ENCODE peak calls at places on chromosome 18, in eight cellular contexts. One of them, this sample, is unnamed.

GRCh38 chr18:31977270-31977872 is 34.4 kb upstream of the TRAPPC8 start:
- DNase-seq in breast epithelium: no peak
- DNase-seq in HepG2: peak; percentile 68
- DNase-seq in sigmoid colon: no peak
- DNase-seq in heart right ventricle: peak; percentile 58
- DNase-seq in DND-41: peak; percentile 27
- DNase-seq in colonic mucosa: peak; percentile 33
- DNase-seq in ovary: peak; percentile 41
- DNase-seq in this sample: no peak

GRCh38 chr18:21293479-21293878 is 51.4 kb downstream of the GREB1L start:
- DNase-seq in breast epithelium: no peak
- DNase-seq in HepG2: no peak
- DNase-seq in sigmoid colon: no peak
- DNase-seq in heart right ventricle: no peak
- DNase-seq in DND-41: no peak
- DNase-seq in colonic mucosa: no peak
- DNase-seq in ovary: no peak
- DNase-seq in this sample: no peak

GRCh38 chr18:21314721-21315120 is 72.7 kb downstream of the GREB1L start:
- DNase-seq in breast epithelium: no peak
- DNase-seq in HepG2: no peak
- DNase-seq in sigmoid colon: no peak
- DNase-seq in heart right ventricle: no peak
- DNase-seq in DND-41: no peak
- DNase-seq in colonic mucosa: no peak
- DNase-seq in ovary: no peak
- DNase-seq in this sample: no peak

GRCh38 chr18:64663086-64663485 is 514.2 kb upstream of the LINC00305 start:
- DNase-seq in breast epithelium: no peak
- DNase-seq in HepG2: no peak
- DNase-seq in sigmoid colon: no peak
- DNase-seq in heart right ventricle: no peak
- DNase-seq in DND-41: no peak
- DNase-seq in colonic mucosa: no peak
- DNase-seq in ovary: no peak
- DNase-seq in this sample: no peak

GRCh38 chr18:52228158-52228557 is 111.8 kb upstream of the DCC start:
- DNase-seq in breast epithelium: no peak
- DNase-seq in HepG2: no peak
- DNase-seq in sigmoid colon: no peak
- DNase-seq in heart right ventricle: no peak
- DNase-seq in DND-41: no peak
- DNase-seq in colonic mucosa: no peak
- DNase-seq in ovary: no peak
- DNase-seq in this sample: no peak

GRCh38 chr18:59707306-59707705 is 10.1 kb upstream of the CCBE1 start:
- DNase-seq in breast epithelium: no peak
- DNase-seq in HepG2: no peak
- DNase-seq in sigmoid colon: no peak
- DNase-seq in heart right ventricle: no peak
- DNase-seq in DND-41: peak; percentile 53
- DNase-seq in colonic mucosa: no peak
- DNase-seq in ovary: no peak
- DNase-seq in this sample: no peak

GRCh38 chr18:50830544-50830943 is 10.7 kb upstream of the MRO start:
- DNase-seq in breast epithelium: no peak
- DNase-seq in HepG2: no peak
- DNase-seq in sigmoid colon: no peak
- DNase-seq in heart right ventricle: no peak
- DNase-seq in DND-41: no peak
- DNase-seq in colonic mucosa: no peak
- DNase-seq in ovary: no peak
- DNase-seq in this sample: no peak

GRCh38 chr18:56770873-56771272 is 119.7 kb downstream of the WDR7 start:
- DNase-seq in breast epithelium: no peak
- DNase-seq in HepG2: no peak
- DNase-seq in sigmoid colon: no peak
- DNase-seq in heart right ventricle: no peak
- DNase-seq in DND-41: no peak
- DNase-seq in colonic mucosa: no peak
- DNase-seq in ovary: no peak
- DNase-seq in this sample: no peak

GRCh38 chr18:22211660-22212059 is 42.3 kb downstream of the GATA6 start:
- DNase-seq in breast epithelium: no peak
- DNase-seq in HepG2: no peak
- DNase-seq in sigmoid colon: no peak
- DNase-seq in heart right ventricle: no peak
- DNase-seq in DND-41: no peak
- DNase-seq in colonic mucosa: no peak
- DNase-seq in ovary: no peak
- DNase-seq in this sample: no peak

GRCh38 chr18:58668897-58669296 is 2.4 kb upstream of the MALT1 start:
- DNase-seq in breast epithelium: no peak
- DNase-seq in HepG2: peak; percentile 79
- DNase-seq in sigmoid colon: no peak
- DNase-seq in heart right ventricle: no peak
- DNase-seq in DND-41: no peak
- DNase-seq in colonic mucosa: no peak
- DNase-seq in ovary: no peak
- DNase-seq in this sample: no peak

GRCh38 chr18:39051013-39051412 is 1485.4 kb upstream of the CELF4 start:
- DNase-seq in breast epithelium: no peak
- DNase-seq in HepG2: no peak
- DNase-seq in sigmoid colon: no peak
- DNase-seq in heart right ventricle: no peak
- DNase-seq in DND-41: no peak
- DNase-seq in colonic mucosa: no peak
- DNase-seq in ovary: no peak
- DNase-seq in this sample: no peak

GRCh38 chr18:58860747-58861224 is 3.9 kb upstream of the ZNF532 start:
- DNase-seq in breast epithelium: no peak
- DNase-seq in HepG2: no peak
- DNase-seq in sigmoid colon: no peak
- DNase-seq in heart right ventricle: no peak
- DNase-seq in DND-41: no peak
- DNase-seq in colonic mucosa: no peak
- DNase-seq in ovary: no peak
- DNase-seq in this sample: no peak

DNA sequence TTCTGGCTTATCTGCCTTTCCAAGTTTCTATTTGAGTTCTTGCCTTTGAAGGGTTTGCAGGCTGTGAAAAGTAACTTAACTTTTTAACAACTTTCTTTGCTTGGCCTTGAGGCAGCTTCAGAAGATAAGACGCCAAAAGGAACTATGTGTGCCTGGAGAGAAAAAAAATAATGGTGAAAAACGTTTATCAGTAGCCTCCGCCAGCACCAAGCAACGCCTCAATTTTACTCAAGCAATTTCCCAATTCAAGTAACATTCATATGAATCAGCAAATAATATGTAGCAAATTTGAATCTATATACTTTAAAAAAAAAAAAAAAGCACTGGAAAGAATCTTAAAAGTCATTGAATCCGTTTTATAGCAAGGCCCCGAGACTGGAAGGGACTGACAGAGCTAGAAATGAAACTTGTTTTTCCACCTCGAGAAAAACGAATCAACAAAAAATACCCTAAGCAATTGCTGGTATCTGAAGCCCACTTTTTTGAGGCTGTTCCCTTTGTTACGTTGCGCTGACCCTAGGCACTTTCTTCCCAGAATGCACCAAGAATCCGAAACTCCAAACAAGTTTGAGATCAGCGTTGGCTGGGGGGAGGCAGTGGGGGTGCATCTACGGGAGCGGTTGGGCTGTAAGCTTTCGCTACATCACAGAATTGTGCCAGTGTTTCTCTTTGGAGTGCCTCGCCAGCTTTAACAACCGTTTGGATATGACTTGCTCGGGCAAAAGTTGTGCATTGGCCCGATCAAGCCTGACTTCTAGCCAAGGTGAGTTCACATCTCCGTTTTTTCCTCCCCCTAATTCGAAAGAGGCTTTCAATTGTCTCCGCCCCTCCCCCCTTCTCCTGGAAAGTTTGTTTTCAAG is 2.7 kb upstream of the TGIF1 start:
- DNase-seq in breast epithelium: peak; percentile 54
- DNase-seq in HepG2: no peak
- DNase-seq in sigmoid colon: peak; percentile 82
- DNase-seq in heart right ventricle: peak; percentile 44
- DNase-seq in DND-41: peak; percentile 65
- DNase-seq in colonic mucosa: no peak
- DNase-seq in ovary: peak; percentile 75
- DNase-seq in this sample: no peak
- H3K4me1 ChIP-seq in breast epithelium: no peaks in the 10 kb centered on the region
- H3K4me1 ChIP-seq in HepG2: peaks cover 19% of the 10 kb centered on the region
- H3K4me1 ChIP-seq in sigmoid colon: peaks cover 13% of the 10 kb centered on the region
- H3K4me1 ChIP-seq in heart right ventricle: peaks cover 12% of the 10 kb centered on the region
- H3K4me1 ChIP-seq in DND-41: peaks cover 18% of the 10 kb centered on the region
- H3K4me1 ChIP-seq in colonic mucosa: peaks cover 8% of the 10 kb centered on the region
- H3K4me1 ChIP-seq in ovary: peaks cover 4% of the 10 kb centered on the region
- H3K4me1 ChIP-seq in this sample: peaks cover 8% of the 10 kb centered on the region

GRCh38 chr18:48022531-48023330 is 92.3 kb upstream of the SMAD2 start:
- DNase-seq in breast epithelium: no peak
- DNase-seq in HepG2: peak; percentile 59
- DNase-seq in sigmoid colon: peak; percentile 40
- DNase-seq in heart right ventricle: peak; percentile 41
- DNase-seq in DND-41: peak; percentile 36
- DNase-seq in colonic mucosa: no peak
- DNase-seq in ovary: no peak
- DNase-seq in this sample: peak; percentile 34
- TF ChIP-seq CTCF in breast epithelium: no peak
- TF ChIP-seq CTCF in HepG2: peak; percentile 79
- TF ChIP-seq CTCF in sigmoid colon: no peak
- TF ChIP-seq CTCF in heart right ventricle: peak; percentile 70
- TF ChIP-seq CTCF in DND-41: peak; percentile 86
- TF ChIP-seq CTCF in colonic mucosa: peak; percentile 39
- TF ChIP-seq CTCF in ovary: peak; percentile 10
- TF ChIP-seq CTCF in this sample: peak; percentile 59

DNA sequence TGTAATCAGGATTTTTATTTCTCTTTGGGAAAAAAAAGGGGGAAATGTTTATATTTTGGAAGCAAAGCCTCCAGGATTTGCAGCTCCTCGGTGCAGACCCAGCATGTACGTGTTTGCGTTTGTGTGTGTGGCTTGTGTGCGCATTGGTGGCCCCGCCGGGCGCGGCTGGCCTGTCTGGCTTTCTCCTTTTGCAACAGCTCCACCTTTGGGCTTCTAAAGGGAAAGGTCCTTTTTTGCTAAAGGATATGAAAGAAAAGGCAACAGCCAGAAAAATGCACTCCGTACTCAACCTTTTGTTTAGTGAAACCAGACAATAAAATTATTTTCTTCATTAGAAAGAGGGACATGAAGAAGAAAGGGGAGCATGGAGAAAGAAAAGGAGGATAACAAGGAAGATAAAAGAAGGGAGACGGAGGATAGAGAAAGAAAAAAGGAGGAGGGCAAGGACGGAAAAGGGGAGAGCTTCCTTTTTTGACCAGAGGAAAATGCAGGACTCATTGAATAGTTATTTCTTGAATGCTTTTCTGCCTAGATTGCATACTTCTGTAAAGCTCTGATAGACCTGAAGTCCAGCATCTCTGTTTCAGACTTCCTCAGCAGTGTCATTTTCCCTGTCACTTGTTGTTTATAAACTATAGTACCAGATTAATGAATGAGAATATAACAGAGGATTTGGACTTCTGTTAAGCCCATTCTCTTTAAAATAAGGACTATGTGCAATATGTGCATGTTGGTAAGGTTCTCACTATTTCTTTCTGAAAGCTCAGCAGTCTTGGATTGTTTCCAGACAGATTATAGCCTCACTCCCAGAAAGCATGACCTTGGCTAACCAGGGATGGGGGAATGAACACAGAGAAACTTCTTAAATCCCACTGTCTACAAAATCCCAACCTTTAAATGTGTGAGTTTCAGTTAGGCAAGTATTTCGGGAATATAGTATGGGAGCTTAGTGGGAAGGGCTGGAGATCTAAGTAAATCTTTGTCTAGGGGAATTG is 563.1 kb upstream of the PIK3C3 start:
- DNase-seq in breast epithelium: no peak
- DNase-seq in HepG2: peak; percentile 47
- DNase-seq in sigmoid colon: no peak
- DNase-seq in heart right ventricle: peak; percentile 12
- DNase-seq in DND-41: no peak
- DNase-seq in colonic mucosa: peak; percentile 25
- DNase-seq in ovary: no peak
- DNase-seq in this sample: peak; percentile 63
- H3K4me3 ChIP-seq in breast epithelium: no peak overlapping the region
- H3K4me3 ChIP-seq in HepG2: no peak overlapping the region
- H3K4me3 ChIP-seq in sigmoid colon: no peak overlapping the region
- H3K4me3 ChIP-seq in heart right ventricle: peak overlapping the region; percentile 27
- H3K4me3 ChIP-seq in DND-41: no peak overlapping the region
- H3K4me3 ChIP-seq in colonic mucosa: no peak overlapping the region
- H3K4me3 ChIP-seq in ovary: no peak overlapping the region
- H3K4me3 ChIP-seq in this sample: no peak overlapping the region

GRCh38 chr18:36711014-36711725 is 117.6 kb downstream of the TPGS2 start:
- DNase-seq in breast epithelium: no peak
- DNase-seq in HepG2: no peak
- DNase-seq in sigmoid colon: no peak
- DNase-seq in heart right ventricle: no peak
- DNase-seq in DND-41: no peak
- DNase-seq in colonic mucosa: no peak
- DNase-seq in ovary: no peak
- DNase-seq in this sample: no peak

GRCh38 chr18:36709315-36709714 is 119.5 kb downstream of the TPGS2 start:
- DNase-seq in breast epithelium: no peak
- DNase-seq in HepG2: no peak
- DNase-seq in sigmoid colon: no peak
- DNase-seq in heart right ventricle: no peak
- DNase-seq in DND-41: no peak
- DNase-seq in colonic mucosa: no peak
- DNase-seq in ovary: no peak
- DNase-seq in this sample: no peak

GRCh38 chr18:36714476-36714875 is 114.3 kb downstream of the TPGS2 start:
- DNase-seq in breast epithelium: no peak
- DNase-seq in HepG2: no peak
- DNase-seq in sigmoid colon: no peak
- DNase-seq in heart right ventricle: no peak
- DNase-seq in DND-41: no peak
- DNase-seq in colonic mucosa: no peak
- DNase-seq in ovary: no peak
- DNase-seq in this sample: no peak

GRCh38 chr18:36708366-36708765 is 120.4 kb downstream of the TPGS2 start:
- DNase-seq in breast epithelium: no peak
- DNase-seq in HepG2: no peak
- DNase-seq in sigmoid colon: no peak
- DNase-seq in heart right ventricle: no peak
- DNase-seq in DND-41: no peak
- DNase-seq in colonic mucosa: no peak
- DNase-seq in ovary: no peak
- DNase-seq in this sample: no peak

DNA sequence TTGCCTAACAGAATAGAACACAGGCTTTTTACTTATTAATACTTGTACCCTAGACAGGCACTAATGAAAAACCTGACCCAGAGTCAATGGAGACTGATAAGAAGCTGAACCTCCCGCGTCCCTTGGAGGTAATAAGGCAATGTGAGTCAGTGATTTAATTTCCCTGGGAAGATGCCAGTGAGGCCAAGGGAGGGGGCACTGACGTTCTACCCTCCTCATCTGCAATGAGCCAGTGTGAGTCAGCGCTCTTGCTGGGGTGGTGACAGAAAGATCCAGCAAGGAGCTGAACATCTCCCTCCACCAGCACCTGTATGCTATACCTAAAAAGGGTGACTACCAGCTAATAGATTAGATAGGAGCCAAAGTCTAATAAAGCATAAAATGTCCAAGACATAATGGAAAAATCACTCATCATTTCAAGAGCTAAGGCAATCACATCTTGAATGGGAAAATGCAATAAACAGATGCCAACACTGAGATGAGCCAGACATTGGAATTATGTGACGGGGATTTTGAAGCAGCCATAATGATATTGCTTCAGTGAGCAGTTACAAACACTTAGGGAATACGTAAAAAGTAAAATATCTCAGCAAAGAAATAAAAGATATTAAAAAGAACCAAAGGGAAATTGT is 116.9 kb downstream of the TPGS2 start:
- DNase-seq in breast epithelium: no peak
- DNase-seq in HepG2: no peak
- DNase-seq in sigmoid colon: no peak
- DNase-seq in heart right ventricle: peak; percentile 64
- DNase-seq in DND-41: no peak
- DNase-seq in colonic mucosa: no peak
- DNase-seq in ovary: no peak
- DNase-seq in this sample: no peak
- H3K4me1 ChIP-seq in breast epithelium: no peaks in the 10 kb centered on the region
- H3K4me1 ChIP-seq in HepG2: no peaks in the 10 kb centered on the region
- H3K4me1 ChIP-seq in sigmoid colon: peaks cover 21% of the 10 kb centered on the region
- H3K4me1 ChIP-seq in heart right ventricle: peaks cover 55% of the 10 kb centered on the region
- H3K4me1 ChIP-seq in DND-41: no peaks in the 10 kb centered on the region
- H3K4me1 ChIP-seq in colonic mucosa: no peaks in the 10 kb centered on the region
- H3K4me1 ChIP-seq in ovary: no peaks in the 10 kb centered on the region
- H3K4me1 ChIP-seq in this sample: no peaks in the 10 kb centered on the region

This sample was measured in left lung.